ENCODE peak calls at places on chromosomes 5 and 9, in five cellular contexts. K is small intestine, Z is T-helper 2 cell, F is H7, Q is HTR-8/SVneo. S is an unnamed sample.

GRCh38 chr5:79109527-79110492 is 1.8 kb upstream of the BHMT start:
- DNase-seq in K (peak; percentile 24), Z (no peak), F (peak; percentile 72), Q (no peak), S (peak; percentile 61)

GRCh38 chr5:134142088-134142487 is 27.6 kb downstream of the TCF7 start:
- DNase-seq in K (no peak), Z (no peak), F (peak; percentile 13), Q (no peak), S (peak; percentile 6)

GRCh38 chr5:124979174-124979573 is 232.7 kb upstream of the ZNF608 start:
- DNase-seq in K (peak; percentile 21), Z (no peak), F (peak; percentile 60), Q (no peak), S (peak; percentile 54)

GRCh38 chr9:80874276-80874675 is 815.1 kb downstream of the TLE1 start:
- DNase-seq in K (no peak), Z (no peak), F (no peak), Q (peak; percentile 4), S (no peak)

GRCh38 chr5:74173260-74173659 is 467.3 kb downstream of the ENC1 start:
- DNase-seq in K (no peak), Z (no peak), F (peak; percentile 22), Q (no peak), S (no peak)

GRCh38 chr5:44389410-44389879 is at the start of gene FGF10:
- DNase-seq in K (no peak), Z (no peak), F (peak; percentile 72), Q (no peak), S (peak; percentile 84)

GRCh38 chr5:130912088-130912487 is 253.0 kb downstream of the HINT1 start:
- DNase-seq in K (peak; percentile 27), Z (no peak), F (peak; percentile 7), Q (no peak), S (no peak)

GRCh38 chr5:42953061-42953460 is 87.1 kb downstream of the ANXA2R start:
- DNase-seq in K (no peak), Z (no peak), F (no peak), Q (no peak), S (no peak)

GRCh38 chr5:458547-459353 is 15.8 kb downstream of the EXOC3 start:
- DNase-seq in K (no peak), Z (no peak), F (no peak), Q (peak; percentile 41), S (peak; percentile 6)

S was measured in H9.